ENCODE peak calls at places on chromosomes 7 and 10, in six cellular contexts. V is GM13977, X is ovary, A is choroid plexus epithelial cell, Q is AG04450, Y is AG09309. W is an unnamed sample.

GRCh38 chr7:135189221-135189662 is 18.7 kb upstream of the CYREN start:
- DNase-seq in V (no peak), X (peak), A (no peak), Q (no peak), Y (no peak), W (no peak)

GRCh38 chr10:86888585-86889381 is 68.6 kb downstream of the MMRN2 start:
- DNase-seq in Y (no peak), Q (no peak), V (peak), A (peak), X (no peak), W (no peak)

GRCh38 chr10:34710391-34710751 is 104.7 kb downstream of the PARD3 start:
- DNase-seq in X (peak), Y (no peak), Q (no peak), A (peak), V (no peak), W (no peak)

GRCh38 chr10:103442031-103442461 is 10.1 kb downstream of the CALHM2 start:
- DNase-seq in X (peak), Y (peak), A (peak), Q (no peak), V (no peak), W (no peak)

GRCh38 chr7:42099837-42100508 is 137.0 kb downstream of the GLI3 start:
- DNase-seq in V (no peak), X (no peak), A (no peak), Q (no peak), Y (no peak), W (no peak)

GRCh38 chr10:90871279-90871760 is 454 bp upstream of the RPP30 start:
- DNase-seq in X (peak), Q (peak), V (peak), A (peak), Y (no peak), W (peak)

GRCh38 chr10:7340179-7340874 is 70.5 kb downstream of the SFMBT2 start:
- DNase-seq in V (no peak), A (no peak), X (no peak), Y (no peak), Q (no peak), W (no peak)

GRCh38 chr7:41711283-41712064 is 8.6 kb upstream of the INHBA start:
- DNase-seq in Q (no peak), A (peak), Y (no peak), V (no peak), X (no peak), W (no peak)

GRCh38 chr7:7667187-7667586 is 26.6 kb downstream of the UMAD1 start:
- DNase-seq in Y (no peak), X (no peak), A (no peak), V (no peak), Q (no peak), W (no peak)

GRCh38 chr7:7665031-7665430 is 24.5 kb downstream of the UMAD1 start:
- DNase-seq in X (no peak), Q (no peak), Y (no peak), V (no peak), A (no peak), W (no peak)

GRCh38 chr7:7664344-7664743 is 23.8 kb downstream of the UMAD1 start:
- DNase-seq in X (no peak), V (no peak), A (no peak), Q (no peak), Y (no peak), W (no peak)

GRCh38 chr7:7662527-7662926 is 22.0 kb downstream of the UMAD1 start:
- DNase-seq in Q (no peak), V (no peak), X (no peak), Y (no peak), A (peak), W (no peak)
- TF ChIP-seq CTCF in Q (peak), V (no peak), X (no peak), Y (peak), A (peak), W (no peak)

GRCh38 chr7:129926618-129927017 is 26.1 kb downstream of the UBE2H start:
- DNase-seq in V (no peak), Y (no peak), A (no peak), X (no peak), Q (no peak), W (no peak)
- TF ChIP-seq CTCF in V (no peak), Y (no peak), A (no peak), X (no peak), Q (no peak), W (no peak)

GRCh38 chr7:105013818-105014724 is at the start of gene KMT2E:
- DNase-seq in V (peak), Y (peak), A (peak), X (peak), Q (peak), W (peak)
- TF ChIP-seq CTCF in V (no peak), Y (peak), A (peak), X (peak), Q (no peak), W (peak)

GRCh38 chr7:73578342-73579124 is at the start of gene TBL2:
- DNase-seq in A (peak), Y (peak), X (peak), V (peak), Q (peak), W (peak)
- TF ChIP-seq CTCF in A (peak), Y (no peak), X (peak), V (peak), Q (peak), W (no peak)

GRCh38 chr7:44565097-44565794 is 8.5 kb downstream of the DDX56 start:
- DNase-seq in Y (no peak), Q (no peak), A (peak), V (peak), X (peak), W (peak)
- TF ChIP-seq CTCF in Y (peak), Q (peak), A (peak), V (peak), X (peak), W (peak)

GRCh38 chr7:12249706-12250105 is 38.6 kb downstream of the TMEM106B start:
- DNase-seq in X (no peak), Y (no peak), Q (no peak), V (no peak), A (no peak), W (no peak)
- TF ChIP-seq CTCF in X (no peak), Y (no peak), Q (no peak), V (no peak), A (no peak), W (no peak)

GRCh38 chr10:60502621-60503020 is 112.9 kb upstream of the ANK3 start:
- DNase-seq in V (no peak), A (no peak), X (no peak), Y (no peak), Q (no peak), W (no peak)
- TF ChIP-seq CTCF in V (no peak), A (no peak), X (no peak), Y (no peak), Q (no peak), W (peak)

GRCh38 chr10:122237326-122237725 is 33.8 kb upstream of the BTBD16 start:
- DNase-seq in X (no peak), A (no peak), Q (no peak), V (no peak), Y (no peak), W (no peak)

GRCh38 chr10:122240401-122240800 is 30.7 kb upstream of the BTBD16 start:
- DNase-seq in A (no peak), Q (no peak), V (no peak), Y (no peak), X (no peak), W (no peak)

GRCh38 chr10:122241836-122242235 is 29.3 kb upstream of the BTBD16 start:
- DNase-seq in Y (no peak), X (no peak), Q (no peak), A (no peak), V (no peak), W (no peak)

GRCh38 chr10:122242266-122242665 is 28.8 kb upstream of the BTBD16 start:
- DNase-seq in Q (no peak), X (no peak), V (no peak), A (no peak), Y (no peak), W (no peak)

DNA sequence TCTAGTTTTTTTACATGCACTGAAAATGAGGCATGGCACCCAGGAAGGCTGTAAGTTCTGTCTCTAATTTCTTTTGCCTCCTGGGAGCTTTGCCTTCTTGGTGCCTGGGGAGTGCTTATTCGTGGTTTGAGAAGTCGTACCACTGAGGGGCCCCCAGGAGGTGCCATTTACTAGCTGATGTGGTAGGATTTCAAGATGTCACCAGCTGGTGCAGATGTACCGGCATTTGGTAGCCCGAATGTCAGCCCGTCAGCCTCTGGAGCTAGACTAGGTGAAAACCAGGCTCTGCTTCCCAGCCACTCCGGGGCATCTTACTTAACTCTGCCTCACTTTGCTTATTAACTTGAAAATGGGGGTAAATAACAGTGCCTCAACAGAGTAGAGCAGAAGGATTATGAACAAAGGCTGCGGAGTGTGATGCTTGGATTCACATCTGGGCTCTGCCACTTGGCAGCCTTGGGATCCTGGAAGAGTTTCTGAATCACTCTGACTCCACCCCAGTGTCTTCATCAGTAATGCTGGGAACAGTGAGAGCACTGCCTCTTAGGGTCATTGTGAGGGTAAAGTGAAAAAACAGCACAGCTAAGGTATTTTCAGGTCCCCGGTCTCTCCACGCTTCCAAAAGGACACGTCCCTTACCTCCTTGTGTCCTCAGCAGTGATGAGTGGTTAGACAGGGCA is 31.4 kb upstream of the BTBD16 start:
- DNase-seq in Y (peak), X (no peak), A (peak), Q (no peak), V (no peak), W (no peak)
- TF ChIP-seq CTCF in Y (no peak), X (no peak), A (peak), Q (no peak), V (no peak), W (no peak)

W was measured in activated CD8-positive, alpha-beta T cell treated with anti-CD3 and anti-CD28 coated beads for 36 hours.